ENCODE peak calls at places on chromosomes 5 and 9, in five cellular contexts. D is mesendoderm, Z is NCI-H1092 treated with DMSO at 0.1 percent for 48 hours, J is heart left ventricle, O is BJ. C is an unnamed sample.

GRCh38 chr5:74894351-74894750 is 28.2 kb upstream of the FAM169A start:
- DNase-seq in Z (no peak), O (no peak), J (no peak), D (no peak), C (no peak)

GRCh38 chr5:167934561-167934971 is 356.9 kb upstream of the WWC1 start:
- DNase-seq in O (no peak), J (peak; percentile 90), D (peak; percentile 36), Z (no peak), C (peak; percentile 71)

GRCh38 chr5:145858929-145859328 is 13.9 kb downstream of the GRXCR2 start:
- DNase-seq in J (no peak), O (no peak), D (no peak), Z (no peak), C (peak; percentile 88)

GRCh38 chr5:1795506-1795905 is 4.1 kb downstream of the MRPL36 start:
- DNase-seq in D (no peak), O (no peak), Z (no peak), J (no peak), C (no peak)

GRCh38 chr5:31197183-31197582 is 3.7 kb downstream of the CDH6 start:
- DNase-seq in Z (no peak), J (no peak), D (no peak), O (no peak), C (peak; percentile 43)

GRCh38 chr9:114616684-114617520 is 5.8 kb downstream of the TMEM268 start:
- DNase-seq in O (no peak), J (peak; percentile 80), Z (no peak), D (no peak), C (no peak)

GRCh38 chr9:21267141-21267540 is 27.3 kb upstream of the IFNA14 start:
- DNase-seq in J (no peak), D (no peak), Z (no peak), O (no peak), C (no peak)

GRCh38 chr9:71767421-71768321 is 642 bp downstream of the CEMIP2 start:
- DNase-seq in O (no peak), J (no peak), D (peak; percentile 63), Z (no peak), C (no peak)

GRCh38 chr5:91384671-91385430 is 1.7 kb upstream of the ARRDC3 start:
- DNase-seq in Z (peak; percentile 89), D (peak; percentile 93), J (no peak), O (peak; percentile 56), C (peak; percentile 90)

GRCh38 chr9:84932915-84933527 is 263.5 kb downstream of the NTRK2 start:
- DNase-seq in D (peak; percentile 84), O (no peak), Z (no peak), J (no peak), C (no peak)

GRCh38 chr9:30065888-30066287 is 2318.6 kb upstream of the ACO1 start:
- DNase-seq in O (no peak), J (no peak), Z (no peak), D (peak; percentile 29), C (no peak)

GRCh38 chr5:165630211-165630866 is 2124.9 kb downstream of the MAT2B start:
- DNase-seq in J (no peak), O (no peak), D (peak; percentile 85), Z (peak; percentile 26), C (peak; percentile 91)

GRCh38 chr5:145246961-145247744 is 588.0 kb downstream of the PRELID2 start:
- DNase-seq in O (peak; percentile 11), J (no peak), D (no peak), Z (no peak), C (peak; percentile 25)

GRCh38 chr9:8436791-8437190 is 637.2 kb upstream of the DMAC1 start:
- DNase-seq in J (no peak), Z (no peak), O (no peak), D (no peak), C (no peak)

GRCh38 chr9:88971131-88971960 is 19.9 kb upstream of the S1PR3 start:
- DNase-seq in O (no peak), Z (no peak), D (no peak), J (no peak), C (no peak)

GRCh38 chr5:81835813-81836458 is 85.0 kb upstream of the SSBP2 start:
- DNase-seq in D (no peak), J (no peak), Z (no peak), O (no peak), C (peak; percentile 27)

GRCh38 chr9:23586906-23587305 is 239.1 kb downstream of the ELAVL2 start:
- DNase-seq in D (no peak), Z (no peak), O (no peak), J (no peak), C (no peak)

GRCh38 chr5:177472460-177473441 is 683 bp downstream of the DBN1 start:
- DNase-seq in Z (no peak), J (no peak), O (no peak), D (peak; percentile 56), C (no peak)

GRCh38 chr5:170597109-170597741 is 93.4 kb downstream of the KCNIP1 start:
- DNase-seq in D (peak; percentile 67), J (no peak), O (peak; percentile 37), Z (no peak), C (peak; percentile 91)